ENCODE peak calls at places on chromosome 5, in four cellular contexts. One of them, this sample, is unnamed.

GRCh38 chr5:749101-749670 is 35.3 kb downstream of the ZDHHC11B start:
- DNase-seq in heart left ventricle: no peak
- DNase-seq in mammary epithelial cell: no peak
- DNase-seq in thoracic aorta: no peak
- DNase-seq in this sample: no peak

GRCh38 chr5:56532411-56532935 is 282.9 kb upstream of the MAP3K1 start:
- DNase-seq in mammary epithelial cell: no peak
- DNase-seq in thoracic aorta: no peak
- DNase-seq in heart left ventricle: no peak
- DNase-seq in this sample: no peak

GRCh38 chr5:144448457-144448856 is 277.8 kb downstream of the KCTD16 start:
- DNase-seq in thoracic aorta: no peak
- DNase-seq in heart left ventricle: no peak
- DNase-seq in mammary epithelial cell: no peak
- DNase-seq in this sample: no peak

GRCh38 chr5:66224773-66225553 is 80.9 kb downstream of the SREK1 start:
- DNase-seq in heart left ventricle: no peak
- DNase-seq in thoracic aorta: no peak
- DNase-seq in mammary epithelial cell: no peak
- DNase-seq in this sample: no peak

GRCh38 chr5:102453716-102454115 is 45.1 kb downstream of the SLCO6A1 start:
- DNase-seq in heart left ventricle: no peak
- DNase-seq in mammary epithelial cell: no peak
- DNase-seq in thoracic aorta: no peak
- DNase-seq in this sample: peak

GRCh38 chr5:92519717-92520632 is 1061.0 kb downstream of the NR2F1-AS1 start:
- DNase-seq in thoracic aorta: no peak
- DNase-seq in heart left ventricle: no peak
- DNase-seq in mammary epithelial cell: no peak
- DNase-seq in this sample: peak

GRCh38 chr5:76675364-76675763 is 40.6 kb upstream of the F2R start:
- DNase-seq in heart left ventricle: no peak
- DNase-seq in thoracic aorta: no peak
- DNase-seq in mammary epithelial cell: no peak
- DNase-seq in this sample: no peak

GRCh38 chr5:11809407-11809806 is 94.8 kb downstream of the CTNND2 start:
- DNase-seq in thoracic aorta: no peak
- DNase-seq in heart left ventricle: no peak
- DNase-seq in mammary epithelial cell: no peak
- DNase-seq in this sample: no peak

GRCh38 chr5:41924872-41925554 is at the start of gene FBXO4:
- DNase-seq in heart left ventricle: peak
- DNase-seq in mammary epithelial cell: peak
- DNase-seq in thoracic aorta: peak
- DNase-seq in this sample: peak

DNA sequence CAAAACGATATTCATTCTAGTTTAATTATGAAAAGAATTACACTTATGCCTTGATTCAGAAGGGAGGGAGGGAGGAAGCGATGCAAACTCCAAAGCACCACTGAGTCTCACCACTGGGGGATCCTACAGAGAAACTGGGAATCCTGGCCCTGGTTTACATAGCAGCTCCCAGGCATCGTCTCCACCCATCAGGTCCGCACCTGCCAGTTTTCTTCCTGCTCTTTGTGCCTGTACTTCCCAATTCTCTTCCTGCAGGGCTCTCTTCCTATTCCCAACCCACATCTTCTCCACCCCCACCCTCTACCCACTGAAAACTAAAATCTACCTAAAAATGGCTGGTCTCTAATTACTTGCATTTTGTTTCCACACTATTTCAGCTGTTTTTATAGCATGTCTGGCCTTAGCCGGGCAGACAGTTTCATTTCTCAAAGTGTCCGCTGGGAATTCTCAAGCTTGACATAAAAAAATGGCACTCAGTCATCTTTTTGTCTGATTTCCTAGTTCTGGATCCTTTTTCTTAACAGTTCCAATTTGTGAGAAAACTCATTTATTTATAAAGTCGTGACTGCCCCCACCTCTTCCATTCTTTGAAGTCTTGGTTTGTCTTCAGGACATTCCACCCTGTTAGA is 1.6 kb upstream of the TNIP1 start:
- DNase-seq in mammary epithelial cell: peak
- DNase-seq in heart left ventricle: no peak
- DNase-seq in thoracic aorta: no peak
- DNase-seq in this sample: peak
- TF ChIP-seq CTCF in mammary epithelial cell: peak
- TF ChIP-seq CTCF in heart left ventricle: no peak
- TF ChIP-seq CTCF in thoracic aorta: peak
- TF ChIP-seq CTCF in this sample: peak

DNA sequence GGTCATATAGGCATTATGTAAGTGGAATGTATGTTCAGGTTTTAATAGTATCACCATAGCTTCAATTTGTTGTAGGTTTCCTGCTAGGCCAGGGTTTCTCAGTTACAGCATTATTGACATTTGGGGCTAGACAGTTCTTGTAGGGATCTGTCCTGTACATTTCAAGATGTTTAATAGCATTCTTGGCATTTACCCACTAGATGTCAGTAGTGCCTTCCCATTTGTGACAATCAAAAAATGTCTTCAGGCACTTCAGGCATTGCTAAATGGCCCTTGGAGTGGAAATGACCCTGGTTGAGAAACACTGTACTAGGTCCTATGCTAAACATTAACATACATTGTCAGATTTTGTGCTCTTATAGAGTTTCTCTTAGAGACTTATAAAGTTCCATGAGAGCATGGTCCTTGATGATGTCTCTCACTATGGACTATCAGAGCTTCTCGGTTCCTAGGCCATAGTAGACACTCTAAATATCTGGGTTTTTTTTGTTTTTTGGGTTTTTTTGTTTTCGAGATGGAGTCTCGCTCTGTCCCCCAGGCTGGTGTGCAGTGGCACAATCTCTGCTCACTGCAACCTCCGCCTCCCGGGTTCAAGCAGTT is 1.4 kb downstream of the KIF20A start:
- DNase-seq in thoracic aorta: no peak
- DNase-seq in heart left ventricle: no peak
- DNase-seq in mammary epithelial cell: peak
- DNase-seq in this sample: peak
- TF ChIP-seq CTCF in thoracic aorta: no peak
- TF ChIP-seq CTCF in heart left ventricle: no peak
- TF ChIP-seq CTCF in mammary epithelial cell: peak
- TF ChIP-seq CTCF in this sample: peak

GRCh38 chr5:51468196-51468595 is 84.9 kb downstream of the ISL1 start:
- DNase-seq in thoracic aorta: no peak
- DNase-seq in heart left ventricle: no peak
- DNase-seq in mammary epithelial cell: no peak
- DNase-seq in this sample: no peak
- TF ChIP-seq CTCF in thoracic aorta: no peak
- TF ChIP-seq CTCF in heart left ventricle: no peak
- TF ChIP-seq CTCF in mammary epithelial cell: peak
- TF ChIP-seq CTCF in this sample: no peak

GRCh38 chr5:31415009-31415923 is 116.6 kb downstream of the DROSHA start:
- DNase-seq in mammary epithelial cell: no peak
- DNase-seq in heart left ventricle: no peak
- DNase-seq in thoracic aorta: no peak
- DNase-seq in this sample: no peak
- TF ChIP-seq CTCF in mammary epithelial cell: peak
- TF ChIP-seq CTCF in heart left ventricle: no peak
- TF ChIP-seq CTCF in thoracic aorta: no peak
- TF ChIP-seq CTCF in this sample: no peak

GRCh38 chr5:139543423-139543991 is 17.6 kb upstream of the UBE2D2 start:
- DNase-seq in mammary epithelial cell: no peak
- DNase-seq in heart left ventricle: peak
- DNase-seq in thoracic aorta: no peak
- DNase-seq in this sample: no peak
- TF ChIP-seq CTCF in mammary epithelial cell: no peak
- TF ChIP-seq CTCF in heart left ventricle: peak
- TF ChIP-seq CTCF in thoracic aorta: no peak
- TF ChIP-seq CTCF in this sample: no peak

DNA sequence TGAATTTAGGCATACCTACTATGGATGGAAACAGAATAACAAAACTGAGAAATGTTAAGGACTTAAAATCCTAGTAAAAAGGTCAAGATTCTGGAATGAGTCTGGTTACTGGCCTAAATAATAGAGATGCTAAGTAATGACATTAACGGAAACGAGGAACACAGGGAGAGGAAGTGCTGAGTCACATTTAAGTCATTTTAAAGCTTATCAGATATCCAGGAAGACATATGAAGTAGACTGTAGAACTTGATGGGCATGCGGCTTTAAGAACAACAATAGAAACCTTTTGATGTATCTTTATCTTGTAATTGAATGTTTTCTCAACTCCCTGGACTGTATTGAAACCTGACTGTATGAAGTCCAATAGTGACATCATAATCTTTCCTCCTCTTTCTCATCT is 1251.4 kb upstream of the CDH6 start:
- DNase-seq in heart left ventricle: no peak
- DNase-seq in thoracic aorta: no peak
- DNase-seq in mammary epithelial cell: no peak
- DNase-seq in this sample: no peak
- TF ChIP-seq CTCF in heart left ventricle: no peak
- TF ChIP-seq CTCF in thoracic aorta: no peak
- TF ChIP-seq CTCF in mammary epithelial cell: no peak
- TF ChIP-seq CTCF in this sample: no peak

This sample was measured in MCF 10A.